ENCODE peak calls at places on chromosomes 12 and 14, in ten cellular contexts. One of them, this sample, is unnamed.

GRCh38 chr14:100900837-100901390 is 2.6 kb downstream of the RTL1 start:
- DNase-seq in heart left ventricle: no peak
- DNase-seq in HepG2: peak; percentile 72
- DNase-seq in ovary: peak; percentile 52
- DNase-seq in sigmoid colon: peak; percentile 66
- DNase-seq in HCT116: peak; percentile 41
- DNase-seq in CD4-positive, alpha-beta memory T cell: no peak
- DNase-seq in pancreas: peak; percentile 54
- DNase-seq in fibroblast of lung: peak; percentile 18
- DNase-seq in body of pancreas: peak; percentile 67
- DNase-seq in this sample: peak; percentile 44

GRCh38 chr12:50042693-50043092 is 14.7 kb upstream of the ASIC1 start:
- DNase-seq in heart left ventricle: no peak
- DNase-seq in HepG2: no peak
- DNase-seq in ovary: no peak
- DNase-seq in sigmoid colon: no peak
- DNase-seq in HCT116: no peak
- DNase-seq in CD4-positive, alpha-beta memory T cell: no peak
- DNase-seq in pancreas: no peak
- DNase-seq in fibroblast of lung: no peak
- DNase-seq in body of pancreas: no peak
- DNase-seq in this sample: no peak

GRCh38 chr12:111505601-111506036 is 93.5 kb downstream of the ATXN2 start:
- DNase-seq in heart left ventricle: no peak
- DNase-seq in HepG2: no peak
- DNase-seq in ovary: no peak
- DNase-seq in sigmoid colon: no peak
- DNase-seq in HCT116: no peak
- DNase-seq in CD4-positive, alpha-beta memory T cell: no peak
- DNase-seq in pancreas: no peak
- DNase-seq in fibroblast of lung: peak; percentile 6
- DNase-seq in body of pancreas: no peak
- DNase-seq in this sample: no peak

GRCh38 chr12:118059645-118060275 is 1.2 kb downstream of the WSB2 start:
- DNase-seq in heart left ventricle: no peak
- DNase-seq in HepG2: no peak
- DNase-seq in ovary: no peak
- DNase-seq in sigmoid colon: no peak
- DNase-seq in HCT116: no peak
- DNase-seq in CD4-positive, alpha-beta memory T cell: no peak
- DNase-seq in pancreas: no peak
- DNase-seq in fibroblast of lung: no peak
- DNase-seq in body of pancreas: no peak
- DNase-seq in this sample: no peak

GRCh38 chr12:50573271-50573670 is 68.5 kb downstream of the DIP2B start:
- DNase-seq in heart left ventricle: no peak
- DNase-seq in HepG2: no peak
- DNase-seq in ovary: no peak
- DNase-seq in sigmoid colon: no peak
- DNase-seq in HCT116: no peak
- DNase-seq in CD4-positive, alpha-beta memory T cell: no peak
- DNase-seq in pancreas: no peak
- DNase-seq in fibroblast of lung: no peak
- DNase-seq in body of pancreas: no peak
- DNase-seq in this sample: no peak

GRCh38 chr12:57104292-57104910 is 6.8 kb downstream of the STAT6 start:
- DNase-seq in heart left ventricle: no peak
- DNase-seq in HepG2: no peak
- DNase-seq in ovary: no peak
- DNase-seq in sigmoid colon: no peak
- DNase-seq in HCT116: no peak
- DNase-seq in CD4-positive, alpha-beta memory T cell: no peak
- DNase-seq in pancreas: no peak
- DNase-seq in fibroblast of lung: no peak
- DNase-seq in body of pancreas: no peak
- DNase-seq in this sample: no peak

GRCh38 chr12:19234991-19235876 is 105.7 kb downstream of the PLEKHA5 start:
- DNase-seq in heart left ventricle: no peak
- DNase-seq in HepG2: peak; percentile 12
- DNase-seq in ovary: no peak
- DNase-seq in sigmoid colon: no peak
- DNase-seq in HCT116: no peak
- DNase-seq in CD4-positive, alpha-beta memory T cell: no peak
- DNase-seq in pancreas: no peak
- DNase-seq in fibroblast of lung: peak; percentile 64
- DNase-seq in body of pancreas: no peak
- DNase-seq in this sample: no peak

GRCh38 chr12:109310247-109311125 is 1.4 kb upstream of the FOXN4 start:
- DNase-seq in heart left ventricle: no peak
- DNase-seq in HepG2: no peak
- DNase-seq in ovary: no peak
- DNase-seq in sigmoid colon: no peak
- DNase-seq in HCT116: no peak
- DNase-seq in CD4-positive, alpha-beta memory T cell: no peak
- DNase-seq in pancreas: no peak
- DNase-seq in fibroblast of lung: no peak
- DNase-seq in body of pancreas: peak; percentile 17
- DNase-seq in this sample: no peak

GRCh38 chr14:77825895-77826519 is 26.1 kb downstream of the ADCK1 start:
- DNase-seq in heart left ventricle: peak; percentile 37
- DNase-seq in HepG2: no peak
- DNase-seq in ovary: no peak
- DNase-seq in sigmoid colon: no peak
- DNase-seq in HCT116: no peak
- DNase-seq in CD4-positive, alpha-beta memory T cell: no peak
- DNase-seq in pancreas: peak; percentile 18
- DNase-seq in fibroblast of lung: no peak
- DNase-seq in body of pancreas: peak; percentile 65
- DNase-seq in this sample: no peak

GRCh38 chr14:30143617-30144016 is 216.0 kb upstream of the PRKD1 start:
- DNase-seq in heart left ventricle: no peak
- DNase-seq in HepG2: no peak
- DNase-seq in ovary: no peak
- DNase-seq in sigmoid colon: no peak
- DNase-seq in HCT116: no peak
- DNase-seq in CD4-positive, alpha-beta memory T cell: no peak
- DNase-seq in pancreas: no peak
- DNase-seq in fibroblast of lung: peak; percentile 52
- DNase-seq in body of pancreas: no peak
- DNase-seq in this sample: no peak

GRCh38 chr12:84653482-84653881 is 259.1 kb downstream of the SLC6A15 start:
- DNase-seq in heart left ventricle: no peak
- DNase-seq in HepG2: no peak
- DNase-seq in ovary: no peak
- DNase-seq in sigmoid colon: no peak
- DNase-seq in HCT116: no peak
- DNase-seq in CD4-positive, alpha-beta memory T cell: no peak
- DNase-seq in pancreas: no peak
- DNase-seq in fibroblast of lung: no peak
- DNase-seq in body of pancreas: no peak
- DNase-seq in this sample: no peak

GRCh38 chr12:6582959-6583358 is 14.9 kb upstream of the NOP2 start:
- DNase-seq in heart left ventricle: no peak
- DNase-seq in HepG2: no peak
- DNase-seq in ovary: no peak
- DNase-seq in sigmoid colon: no peak
- DNase-seq in HCT116: no peak
- DNase-seq in CD4-positive, alpha-beta memory T cell: no peak
- DNase-seq in pancreas: no peak
- DNase-seq in fibroblast of lung: no peak
- DNase-seq in body of pancreas: no peak
- DNase-seq in this sample: no peak

DNA sequence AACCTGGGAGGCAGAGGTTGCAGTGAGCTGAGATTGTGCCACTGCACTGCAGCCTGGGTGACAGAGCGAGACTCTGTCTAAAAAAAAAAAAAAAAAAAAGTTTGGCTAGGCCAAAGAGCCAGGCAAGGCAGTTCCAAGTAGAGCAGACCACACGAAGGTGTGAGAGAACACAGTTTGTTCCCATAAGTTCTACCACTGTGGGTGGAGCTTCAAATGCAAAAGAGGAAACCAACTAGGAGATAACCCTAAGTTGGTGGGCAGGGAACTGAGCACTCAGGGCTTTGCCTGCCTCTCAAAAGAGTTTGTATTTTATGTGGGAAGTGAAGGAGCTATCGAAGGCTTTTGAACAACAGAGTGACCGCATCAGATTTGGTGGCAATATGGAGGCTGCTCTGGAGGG is 15.1 kb downstream of the SOCS2 start:
- DNase-seq in heart left ventricle: no peak
- DNase-seq in HepG2: no peak
- DNase-seq in ovary: no peak
- DNase-seq in sigmoid colon: no peak
- DNase-seq in HCT116: no peak
- DNase-seq in CD4-positive, alpha-beta memory T cell: no peak
- DNase-seq in pancreas: no peak
- DNase-seq in fibroblast of lung: no peak
- DNase-seq in body of pancreas: no peak
- DNase-seq in this sample: no peak
- H3K27me3 ChIP-seq in heart left ventricle: no peaks in the 10 kb centered on the region
- H3K27me3 ChIP-seq in HepG2: peaks cover 32% of the 10 kb centered on the region
- H3K27me3 ChIP-seq in ovary: no peaks in the 10 kb centered on the region
- H3K27me3 ChIP-seq in sigmoid colon: no peaks in the 10 kb centered on the region
- H3K27me3 ChIP-seq in HCT116: no peaks in the 10 kb centered on the region
- H3K27me3 ChIP-seq in CD4-positive, alpha-beta memory T cell: peaks cover 4% of the 10 kb centered on the region
- H3K27me3 ChIP-seq in pancreas: no peaks in the 10 kb centered on the region
- H3K27me3 ChIP-seq in fibroblast of lung: no peaks in the 10 kb centered on the region
- H3K27me3 ChIP-seq in body of pancreas: no peaks in the 10 kb centered on the region
- H3K27me3 ChIP-seq in this sample: no peaks in the 10 kb centered on the region

GRCh38 chr14:95270203-95270602 is 49.5 kb downstream of the CLMN start:
- DNase-seq in heart left ventricle: no peak
- DNase-seq in HepG2: no peak
- DNase-seq in ovary: no peak
- DNase-seq in sigmoid colon: no peak
- DNase-seq in HCT116: no peak
- DNase-seq in CD4-positive, alpha-beta memory T cell: no peak
- DNase-seq in pancreas: no peak
- DNase-seq in fibroblast of lung: no peak
- DNase-seq in body of pancreas: no peak
- DNase-seq in this sample: no peak
- H3K4me1 ChIP-seq in heart left ventricle: peaks cover 10% of the 10 kb centered on the region
- H3K4me1 ChIP-seq in HepG2: peaks cover 51% of the 10 kb centered on the region
- H3K4me1 ChIP-seq in ovary: peaks cover 2% of the 10 kb centered on the region
- H3K4me1 ChIP-seq in sigmoid colon: peaks cover 10% of the 10 kb centered on the region
- H3K4me1 ChIP-seq in HCT116: peaks cover 44% of the 10 kb centered on the region
- H3K4me1 ChIP-seq in CD4-positive, alpha-beta memory T cell: peaks cover 15% of the 10 kb centered on the region
- H3K4me1 ChIP-seq in pancreas: peaks cover 16% of the 10 kb centered on the region
- H3K4me1 ChIP-seq in fibroblast of lung: peaks cover 6% of the 10 kb centered on the region
- H3K4me1 ChIP-seq in body of pancreas: peaks cover 43% of the 10 kb centered on the region
- H3K4me1 ChIP-seq in this sample: no peaks in the 10 kb centered on the region

GRCh38 chr12:54060174-54060974 is 6.7 kb downstream of the HOXC4 start:
- DNase-seq in heart left ventricle: no peak
- DNase-seq in HepG2: no peak
- DNase-seq in ovary: no peak
- DNase-seq in sigmoid colon: no peak
- DNase-seq in HCT116: no peak
- DNase-seq in CD4-positive, alpha-beta memory T cell: no peak
- DNase-seq in pancreas: no peak
- DNase-seq in fibroblast of lung: no peak
- DNase-seq in body of pancreas: no peak
- DNase-seq in this sample: no peak

GRCh38 chr12:54058189-54058917 is 4.7 kb downstream of the HOXC4 start:
- DNase-seq in heart left ventricle: no peak
- DNase-seq in HepG2: no peak
- DNase-seq in ovary: no peak
- DNase-seq in sigmoid colon: no peak
- DNase-seq in HCT116: no peak
- DNase-seq in CD4-positive, alpha-beta memory T cell: no peak
- DNase-seq in pancreas: no peak
- DNase-seq in fibroblast of lung: no peak
- DNase-seq in body of pancreas: no peak
- DNase-seq in this sample: no peak

GRCh38 chr12:54065677-54066076 is 12.0 kb downstream of the HOXC4 start:
- DNase-seq in heart left ventricle: no peak
- DNase-seq in HepG2: no peak
- DNase-seq in ovary: no peak
- DNase-seq in sigmoid colon: no peak
- DNase-seq in HCT116: no peak
- DNase-seq in CD4-positive, alpha-beta memory T cell: no peak
- DNase-seq in pancreas: no peak
- DNase-seq in fibroblast of lung: no peak
- DNase-seq in body of pancreas: no peak
- DNase-seq in this sample: no peak

GRCh38 chr12:54059668-54060067 is 6.0 kb downstream of the HOXC4 start:
- DNase-seq in heart left ventricle: no peak
- DNase-seq in HepG2: no peak
- DNase-seq in ovary: no peak
- DNase-seq in sigmoid colon: no peak
- DNase-seq in HCT116: no peak
- DNase-seq in CD4-positive, alpha-beta memory T cell: no peak
- DNase-seq in pancreas: no peak
- DNase-seq in fibroblast of lung: no peak
- DNase-seq in body of pancreas: no peak
- DNase-seq in this sample: no peak

DNA sequence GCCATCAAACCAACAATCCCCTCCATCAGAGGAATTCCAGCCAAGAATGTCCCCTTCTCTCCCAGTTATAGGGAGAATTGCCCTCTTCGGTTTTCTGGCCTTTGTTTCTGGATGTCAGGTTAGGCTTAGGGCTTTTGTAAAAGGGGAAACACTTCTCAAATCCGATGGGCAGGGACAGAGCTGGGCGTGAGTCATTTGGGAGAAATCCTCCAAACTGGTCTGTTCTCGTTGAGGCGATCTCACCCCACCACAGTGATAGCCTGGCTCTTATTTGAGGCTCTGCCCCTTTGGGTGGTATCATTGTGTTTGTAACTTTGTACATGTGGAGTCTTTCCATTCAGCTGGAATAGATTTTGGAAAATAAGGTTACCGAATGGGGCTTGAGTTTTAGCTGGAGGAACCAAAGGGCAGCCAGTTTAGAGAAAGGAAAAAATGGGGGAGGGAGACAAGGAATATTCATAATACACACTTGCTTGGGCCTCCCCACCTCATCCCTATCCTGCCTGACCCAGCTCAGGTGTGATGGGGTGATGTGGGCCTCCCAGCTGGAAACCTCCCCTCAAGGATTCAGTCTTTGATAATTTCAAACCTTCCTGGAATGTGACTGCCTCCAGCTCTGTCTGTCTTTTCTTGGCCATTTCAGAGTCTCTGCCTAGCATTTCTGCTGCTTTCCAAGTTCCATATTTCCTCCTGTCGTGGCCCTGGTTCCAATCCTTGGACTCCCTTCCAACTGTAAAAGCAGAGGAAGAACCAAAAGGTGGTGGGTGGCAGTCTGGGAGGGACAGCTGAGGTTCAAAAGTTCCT is 7.5 kb downstream of the HOXC4 start:
- DNase-seq in heart left ventricle: no peak
- DNase-seq in HepG2: no peak
- DNase-seq in ovary: no peak
- DNase-seq in sigmoid colon: no peak
- DNase-seq in HCT116: no peak
- DNase-seq in CD4-positive, alpha-beta memory T cell: no peak
- DNase-seq in pancreas: no peak
- DNase-seq in fibroblast of lung: no peak
- DNase-seq in body of pancreas: no peak
- DNase-seq in this sample: no peak
- H3K27me3 ChIP-seq in heart left ventricle: peaks cover 87% of the 10 kb centered on the region
- H3K27me3 ChIP-seq in HepG2: peaks cover 26% of the 10 kb centered on the region
- H3K27me3 ChIP-seq in ovary: no peaks in the 10 kb centered on the region
- H3K27me3 ChIP-seq in sigmoid colon: no peaks in the 10 kb centered on the region
- H3K27me3 ChIP-seq in HCT116: peaks cover 11% of the 10 kb centered on the region
- H3K27me3 ChIP-seq in CD4-positive, alpha-beta memory T cell: peaks cover 37% of the 10 kb centered on the region
- H3K27me3 ChIP-seq in pancreas: no peaks in the 10 kb centered on the region
- H3K27me3 ChIP-seq in fibroblast of lung: peaks cover 4% of the 10 kb centered on the region
- H3K27me3 ChIP-seq in body of pancreas: no peaks in the 10 kb centered on the region
- H3K27me3 ChIP-seq in this sample: no peaks in the 10 kb centered on the region

GRCh38 chr12:80708535-80709328 is 1.3 kb downstream of the MYF6 start:
- DNase-seq in heart left ventricle: no peak
- DNase-seq in HepG2: no peak
- DNase-seq in ovary: no peak
- DNase-seq in sigmoid colon: no peak
- DNase-seq in HCT116: no peak
- DNase-seq in CD4-positive, alpha-beta memory T cell: no peak
- DNase-seq in pancreas: no peak
- DNase-seq in fibroblast of lung: peak; percentile 35
- DNase-seq in body of pancreas: no peak
- DNase-seq in this sample: no peak
- H3K4me1 ChIP-seq in heart left ventricle: no peaks in the 10 kb centered on the region
- H3K4me1 ChIP-seq in HepG2: no peaks in the 10 kb centered on the region
- H3K4me1 ChIP-seq in ovary: no peaks in the 10 kb centered on the region
- H3K4me1 ChIP-seq in sigmoid colon: no peaks in the 10 kb centered on the region
- H3K4me1 ChIP-seq in HCT116: no peaks in the 10 kb centered on the region
- H3K4me1 ChIP-seq in CD4-positive, alpha-beta memory T cell: no peaks in the 10 kb centered on the region
- H3K4me1 ChIP-seq in pancreas: no peaks in the 10 kb centered on the region
- H3K4me1 ChIP-seq in fibroblast of lung: no peaks in the 10 kb centered on the region
- H3K4me1 ChIP-seq in body of pancreas: peaks cover 2% of the 10 kb centered on the region
- H3K4me1 ChIP-seq in this sample: no peaks in the 10 kb centered on the region